ENCODE peak calls at places on chromosomes 6 and 20, in four cellular contexts. Q, U, J and D are unnamed samples.

GRCh38 chr6:47157063-47157462 is 114.9 kb upstream of the ADGRF1 start:
- DNase-seq in J (no peak), Q (no peak), U (peak), D (no peak)

GRCh38 chr6:4133941-4134838 is 1.2 kb downstream of the ECI2 start:
- DNase-seq in J (peak), Q (no peak), U (peak), D (peak)

GRCh38 chr6:115091461-115091860 is 748.6 kb upstream of the HS3ST5 start:
- DNase-seq in J (no peak), U (no peak), Q (no peak), D (no peak)

GRCh38 chr6:160933256-160933655 is 58.3 kb upstream of the MAP3K4 start:
- DNase-seq in Q (no peak), J (peak), U (peak), D (no peak)

GRCh38 chr20:4812216-4812615 is 90.5 kb downstream of the PRND start:
- DNase-seq in J (no peak), U (no peak), Q (no peak), D (no peak)

GRCh38 chr6:21582651-21583050 is 10.9 kb upstream of the SOX4 start:
- DNase-seq in Q (no peak), J (no peak), U (no peak), D (no peak)

GRCh38 chr6:170117111-170117972 is 173.5 kb downstream of the DLL1 start:
- DNase-seq in Q (no peak), U (no peak), J (no peak), D (no peak)

GRCh38 chr6:22892452-22892851 is 323.1 kb downstream of the HDGFL1 start:
- DNase-seq in J (no peak), Q (no peak), U (no peak), D (no peak)

GRCh38 chr6:1739680-1740079 is 130.0 kb downstream of the FOXC1 start:
- DNase-seq in J (no peak), Q (peak), U (no peak), D (no peak)

GRCh38 chr6:53543341-53544010 is 1.4 kb downstream of the GCLC start:
- DNase-seq in J (no peak), Q (no peak), U (no peak), D (no peak)

GRCh38 chr20:57165427-57166004 is 100.9 kb downstream of the BMP7 start:
- DNase-seq in U (no peak), Q (no peak), J (no peak), D (no peak)

GRCh38 chr6:170266061-170266825 is 24.6 kb downstream of the DLL1 start:
- DNase-seq in Q (no peak), J (no peak), U (no peak), D (no peak)

GRCh38 chr6:117309613-117310012 is 44.3 kb downstream of the VGLL2 start:
- DNase-seq in Q (no peak), J (no peak), U (no peak), D (no peak)

GRCh38 chr6:159305159-159305558 is 136.0 kb downstream of the FNDC1 start:
- DNase-seq in J (no peak), Q (no peak), U (no peak), D (no peak)

GRCh38 chr6:35213824-35214756 is at the start of gene SCUBE3:
- DNase-seq in J (no peak), Q (no peak), U (no peak), D (peak)

GRCh38 chr6:107345398-107345797 is 114.0 kb downstream of the PDSS2 start:
- DNase-seq in J (no peak), Q (no peak), U (no peak), D (no peak)

GRCh38 chr6:124854338-124854922 is 107.8 kb upstream of the RNF217 start:
- DNase-seq in U (no peak), Q (no peak), J (no peak), D (no peak)

GRCh38 chr20:40688129-40689099 is 622 bp downstream of the MAFB start:
- DNase-seq in U (no peak), J (no peak), Q (no peak), D (peak)

GRCh38 chr6:127514396-127515227 is 4.5 kb downstream of the MTCL3 start:
- DNase-seq in Q (no peak), J (no peak), U (no peak), D (no peak)

GRCh38 chr20:56517641-56518040 is 6.9 kb upstream of the FAM209A start:
- DNase-seq in U (no peak), Q (no peak), J (no peak), D (no peak)

GRCh38 chr6:114020223-114020622 is 49.3 kb upstream of the HDAC2 start:
- DNase-seq in J (no peak), Q (no peak), U (no peak), D (no peak)

GRCh38 chr6:137975058-137975940 is 108.2 kb downstream of the TNFAIP3 start:
- DNase-seq in U (peak), J (no peak), Q (peak), D (no peak)

GRCh38 chr20:58160451-58161051 is 67.9 kb downstream of the ANKRD60 start:
- DNase-seq in Q (no peak), U (no peak), J (no peak), D (no peak)

GRCh38 chr6:84728602-84729001 is 35.8 kb downstream of the TBX18 start:
- DNase-seq in J (peak), Q (no peak), U (peak), D (peak)

GRCh38 chr6:150143521-150144293 is 863 bp downstream of the PPP1R14C start:
- DNase-seq in U (no peak), J (peak), Q (no peak), D (no peak)

GRCh38 chr6:166433096-166433495 is 50.4 kb upstream of the MPC1 start:
- DNase-seq in J (no peak), Q (no peak), U (no peak), D (no peak)

GRCh38 chr6:20236899-20237600 is 24.8 kb upstream of the MBOAT1 start:
- DNase-seq in U (no peak), J (no peak), Q (no peak), D (no peak)

GRCh38 chr20:17083738-17084137 is 143.1 kb upstream of the PCSK2 start:
- DNase-seq in Q (no peak), U (peak), J (no peak), D (no peak)

DNA sequence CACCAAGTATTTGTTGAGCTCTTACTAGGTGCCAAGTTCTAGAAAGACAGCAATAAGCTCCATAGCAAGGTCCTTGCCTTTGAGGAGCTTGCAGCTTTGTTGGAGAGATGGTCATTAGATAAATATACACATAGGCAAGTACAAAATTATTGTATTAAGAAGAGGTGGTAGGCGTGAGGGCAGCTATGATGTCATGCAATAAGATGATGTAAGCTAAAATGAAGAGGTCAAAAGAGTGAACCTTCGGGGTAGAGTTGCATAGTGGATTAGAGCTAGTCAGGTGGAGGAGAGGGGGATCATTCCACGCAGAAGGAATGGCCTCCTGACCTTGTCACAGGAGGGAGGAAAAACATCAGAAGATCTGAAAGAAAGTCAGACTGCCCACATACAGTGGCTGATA is 141.9 kb upstream of the PCSK2 start:
- DNase-seq in Q (no peak), J (no peak), U (no peak), D (no peak)
- TF ChIP-seq TARDBP in Q (no peak), J (no peak), U (no peak), D (no peak)

GRCh38 chr6:17931227-17931626 is 56.2 kb downstream of the KIF13A start:
- DNase-seq in J (no peak), U (no peak), Q (no peak), D (no peak)

GRCh38 chr6:17927705-17928104 is 59.7 kb downstream of the KIF13A start:
- DNase-seq in J (no peak), Q (no peak), U (no peak), D (no peak)

GRCh38 chr6:17930321-17930993 is 57.0 kb downstream of the KIF13A start:
- DNase-seq in J (peak), Q (no peak), U (peak), D (no peak)

GRCh38 chr6:17932362-17932852 is 55.0 kb downstream of the KIF13A start:
- DNase-seq in J (peak), U (peak), Q (no peak), D (no peak)

GRCh38 chr6:17928514-17929430 is 58.7 kb downstream of the KIF13A start:
- DNase-seq in U (peak), Q (no peak), J (no peak), D (no peak)
- TF ChIP-seq FOXM1 in U (no peak), Q (no peak), J (no peak), D (no peak)

GRCh38 chr20:62881662-62882395 is 20.2 kb upstream of the TCFL5 start:
- DNase-seq in J (no peak), U (no peak), Q (no peak), D (no peak)

GRCh38 chr20:62878244-62879030 is 16.8 kb upstream of the TCFL5 start:
- DNase-seq in U (no peak), Q (no peak), J (peak), D (no peak)

GRCh38 chr20:62880935-62881661 is 19.5 kb upstream of the TCFL5 start:
- DNase-seq in U (no peak), J (no peak), Q (no peak), D (no peak)

GRCh38 chr20:62879275-62880146 is 17.9 kb upstream of the TCFL5 start:
- DNase-seq in J (no peak), U (no peak), Q (no peak), D (no peak)

GRCh38 chr20:62880147-62880934 is 18.7 kb upstream of the TCFL5 start:
- DNase-seq in U (no peak), Q (no peak), J (no peak), D (no peak)
- TF ChIP-seq FOXK2 in U (no peak), Q (no peak), J (no peak), D (no peak)

GRCh38 chr20:49521356-49521755 is 38.9 kb upstream of the KCNB1 start:
- DNase-seq in J (no peak), U (no peak), Q (no peak), D (no peak)

GRCh38 chr20:49519777-49520359 is 37.4 kb upstream of the KCNB1 start:
- DNase-seq in J (no peak), Q (no peak), U (no peak), D (no peak)

GRCh38 chr20:49526056-49526455 is 41.9 kb downstream of the PTGIS start:
- DNase-seq in Q (no peak), U (no peak), J (no peak), D (no peak)

GRCh38 chr20:49526568-49526967 is 41.4 kb downstream of the PTGIS start:
- DNase-seq in Q (no peak), U (no peak), J (no peak), D (no peak)

DNA sequence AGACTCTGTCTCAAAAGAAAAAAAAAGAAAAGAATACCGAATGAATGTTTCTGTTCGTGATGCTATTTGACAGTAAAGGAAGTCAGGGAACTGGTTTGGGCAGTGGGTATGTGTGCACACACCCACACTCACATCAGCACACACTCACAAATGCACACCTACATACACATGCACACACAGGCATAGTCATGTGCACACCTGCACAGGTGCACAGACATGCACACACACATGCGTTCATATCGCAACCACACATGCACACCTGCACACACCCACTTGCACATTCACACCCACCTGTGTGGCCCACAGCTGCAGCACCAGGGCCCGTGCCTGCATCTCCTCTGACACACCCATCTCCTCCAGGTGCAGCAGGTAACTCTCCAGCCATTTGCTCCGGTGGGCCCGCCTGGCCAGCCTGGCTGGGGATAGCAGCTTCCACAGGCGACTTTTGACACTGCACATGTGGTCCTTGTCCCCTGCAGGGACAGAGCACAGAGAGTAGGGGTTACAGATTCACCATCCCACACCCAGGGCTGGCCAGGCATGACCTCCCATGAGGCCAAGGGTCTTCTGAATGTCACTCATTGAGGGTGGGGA is 41.4 kb upstream of the KCNB1 start:
- DNase-seq in U (no peak), Q (no peak), J (no peak), D (no peak)
- TF ChIP-seq TARDBP in U (no peak), Q (no peak), J (no peak), D (no peak)

GRCh38 chr6:65110031-65110430 is 597.0 kb downstream of the EYS start:
- DNase-seq in U (no peak), J (no peak), Q (no peak), D (no peak)
- TF ChIP-seq FOXM1 in U (no peak), J (no peak), Q (no peak), D (no peak)